ENCODE peak calls at places on chromosomes 11 and 22, in eight cellular contexts. One of them, this sample, is unnamed.

GRCh38 chr11:8332196-8332595 is 68.5 kb upstream of the LMO1 start:
- DNase-seq in kidney: peak
- DNase-seq in NCI-H524 treated with DMSO at 0.1 percent for 48 hours: no peak
- DNase-seq in AG08396: no peak
- DNase-seq in T-helper 17 cell: no peak
- DNase-seq in posterior vena cava: no peak
- DNase-seq in testis: no peak
- DNase-seq in activated CD8-positive, alpha-beta T cell treated with anti-CD3 and anti-CD28 coated beads, Interleukin-2, amount 10 ng/mL, durations not matched to agents 7 days and 5 days: no peak
- DNase-seq in this sample: no peak

GRCh38 chr11:66981976-66982578 is 7.0 kb downstream of the C11orf86 start:
- DNase-seq in kidney: peak
- DNase-seq in testis: peak
- DNase-seq in activated CD8-positive, alpha-beta T cell treated with anti-CD3 and anti-CD28 coated beads, Interleukin-2, amount 10 ng/mL, durations not matched to agents 7 days and 5 days: no peak
- DNase-seq in AG08396: peak
- DNase-seq in NCI-H524 treated with DMSO at 0.1 percent for 48 hours: peak
- DNase-seq in posterior vena cava: peak
- DNase-seq in T-helper 17 cell: no peak
- DNase-seq in this sample: no peak

GRCh38 chr11:121696947-121697346 is 244.2 kb upstream of the SORL1-AS1 start:
- DNase-seq in AG08396: no peak
- DNase-seq in kidney: no peak
- DNase-seq in NCI-H524 treated with DMSO at 0.1 percent for 48 hours: no peak
- DNase-seq in testis: no peak
- DNase-seq in posterior vena cava: no peak
- DNase-seq in T-helper 17 cell: no peak
- DNase-seq in activated CD8-positive, alpha-beta T cell treated with anti-CD3 and anti-CD28 coated beads, Interleukin-2, amount 10 ng/mL, durations not matched to agents 7 days and 5 days: no peak
- DNase-seq in this sample: no peak

GRCh38 chr11:65292866-65293265 is 21.8 kb upstream of the CDC42EP2 start:
- DNase-seq in T-helper 17 cell: no peak
- DNase-seq in posterior vena cava: no peak
- DNase-seq in NCI-H524 treated with DMSO at 0.1 percent for 48 hours: no peak
- DNase-seq in AG08396: no peak
- DNase-seq in activated CD8-positive, alpha-beta T cell treated with anti-CD3 and anti-CD28 coated beads, Interleukin-2, amount 10 ng/mL, durations not matched to agents 7 days and 5 days: no peak
- DNase-seq in testis: no peak
- DNase-seq in kidney: no peak
- DNase-seq in this sample: no peak

GRCh38 chr22:24952837-24953293 is 349 bp downstream of the KIAA1671 start:
- DNase-seq in NCI-H524 treated with DMSO at 0.1 percent for 48 hours: no peak
- DNase-seq in T-helper 17 cell: no peak
- DNase-seq in posterior vena cava: peak
- DNase-seq in testis: peak
- DNase-seq in AG08396: peak
- DNase-seq in kidney: peak
- DNase-seq in activated CD8-positive, alpha-beta T cell treated with anti-CD3 and anti-CD28 coated beads, Interleukin-2, amount 10 ng/mL, durations not matched to agents 7 days and 5 days: no peak
- DNase-seq in this sample: no peak

GRCh38 chr22:24390156-24390555 is 37.2 kb upstream of the ADORA2A start:
- DNase-seq in activated CD8-positive, alpha-beta T cell treated with anti-CD3 and anti-CD28 coated beads, Interleukin-2, amount 10 ng/mL, durations not matched to agents 7 days and 5 days: no peak
- DNase-seq in posterior vena cava: no peak
- DNase-seq in NCI-H524 treated with DMSO at 0.1 percent for 48 hours: no peak
- DNase-seq in kidney: no peak
- DNase-seq in testis: no peak
- DNase-seq in AG08396: no peak
- DNase-seq in T-helper 17 cell: no peak
- DNase-seq in this sample: no peak

GRCh38 chr11:75077316-75077715 is 19.4 kb downstream of the OR2AT4 start:
- DNase-seq in posterior vena cava: no peak
- DNase-seq in NCI-H524 treated with DMSO at 0.1 percent for 48 hours: no peak
- DNase-seq in AG08396: no peak
- DNase-seq in testis: no peak
- DNase-seq in T-helper 17 cell: no peak
- DNase-seq in activated CD8-positive, alpha-beta T cell treated with anti-CD3 and anti-CD28 coated beads, Interleukin-2, amount 10 ng/mL, durations not matched to agents 7 days and 5 days: no peak
- DNase-seq in kidney: no peak
- DNase-seq in this sample: no peak

GRCh38 chr22:22669093-22669492 is 24.7 kb downstream of the GGTLC2 start:
- DNase-seq in posterior vena cava: no peak
- DNase-seq in T-helper 17 cell: no peak
- DNase-seq in kidney: no peak
- DNase-seq in activated CD8-positive, alpha-beta T cell treated with anti-CD3 and anti-CD28 coated beads, Interleukin-2, amount 10 ng/mL, durations not matched to agents 7 days and 5 days: no peak
- DNase-seq in NCI-H524 treated with DMSO at 0.1 percent for 48 hours: no peak
- DNase-seq in testis: no peak
- DNase-seq in AG08396: no peak
- DNase-seq in this sample: no peak

GRCh38 chr11:131375936-131376335 is 5.5 kb downstream of the NTM start:
- DNase-seq in activated CD8-positive, alpha-beta T cell treated with anti-CD3 and anti-CD28 coated beads, Interleukin-2, amount 10 ng/mL, durations not matched to agents 7 days and 5 days: no peak
- DNase-seq in NCI-H524 treated with DMSO at 0.1 percent for 48 hours: no peak
- DNase-seq in kidney: no peak
- DNase-seq in testis: no peak
- DNase-seq in T-helper 17 cell: no peak
- DNase-seq in AG08396: no peak
- DNase-seq in posterior vena cava: no peak
- DNase-seq in this sample: no peak

GRCh38 chr22:30397656-30398635 is 1.1 kb downstream of the SEC14L2 start:
- DNase-seq in AG08396: no peak
- DNase-seq in T-helper 17 cell: no peak
- DNase-seq in testis: no peak
- DNase-seq in posterior vena cava: no peak
- DNase-seq in NCI-H524 treated with DMSO at 0.1 percent for 48 hours: no peak
- DNase-seq in kidney: peak
- DNase-seq in activated CD8-positive, alpha-beta T cell treated with anti-CD3 and anti-CD28 coated beads, Interleukin-2, amount 10 ng/mL, durations not matched to agents 7 days and 5 days: no peak
- DNase-seq in this sample: no peak

GRCh38 chr11:88414385-88414861 is 76.9 kb upstream of the CTSC start:
- DNase-seq in T-helper 17 cell: no peak
- DNase-seq in NCI-H524 treated with DMSO at 0.1 percent for 48 hours: no peak
- DNase-seq in activated CD8-positive, alpha-beta T cell treated with anti-CD3 and anti-CD28 coated beads, Interleukin-2, amount 10 ng/mL, durations not matched to agents 7 days and 5 days: peak
- DNase-seq in posterior vena cava: no peak
- DNase-seq in AG08396: peak
- DNase-seq in testis: peak
- DNase-seq in kidney: no peak
- DNase-seq in this sample: no peak

GRCh38 chr11:65150513-65151271 is 16.4 kb upstream of the SYVN1 start:
- DNase-seq in posterior vena cava: peak
- DNase-seq in AG08396: peak
- DNase-seq in NCI-H524 treated with DMSO at 0.1 percent for 48 hours: no peak
- DNase-seq in T-helper 17 cell: no peak
- DNase-seq in kidney: peak
- DNase-seq in testis: peak
- DNase-seq in activated CD8-positive, alpha-beta T cell treated with anti-CD3 and anti-CD28 coated beads, Interleukin-2, amount 10 ng/mL, durations not matched to agents 7 days and 5 days: no peak
- DNase-seq in this sample: no peak

GRCh38 chr11:105448703-105449079 is 161.2 kb upstream of the GRIA4 start:
- DNase-seq in posterior vena cava: no peak
- DNase-seq in T-helper 17 cell: no peak
- DNase-seq in kidney: no peak
- DNase-seq in testis: no peak
- DNase-seq in activated CD8-positive, alpha-beta T cell treated with anti-CD3 and anti-CD28 coated beads, Interleukin-2, amount 10 ng/mL, durations not matched to agents 7 days and 5 days: no peak
- DNase-seq in NCI-H524 treated with DMSO at 0.1 percent for 48 hours: no peak
- DNase-seq in AG08396: no peak
- DNase-seq in this sample: no peak

GRCh38 chr11:119832132-119832531 is 103.1 kb upstream of the NECTIN1 start:
- DNase-seq in NCI-H524 treated with DMSO at 0.1 percent for 48 hours: no peak
- DNase-seq in testis: no peak
- DNase-seq in T-helper 17 cell: no peak
- DNase-seq in posterior vena cava: peak
- DNase-seq in activated CD8-positive, alpha-beta T cell treated with anti-CD3 and anti-CD28 coated beads, Interleukin-2, amount 10 ng/mL, durations not matched to agents 7 days and 5 days: no peak
- DNase-seq in kidney: no peak
- DNase-seq in AG08396: no peak
- DNase-seq in this sample: no peak

GRCh38 chr22:22682807-22683667 is 38.6 kb downstream of the GGTLC2 start:
- DNase-seq in kidney: no peak
- DNase-seq in posterior vena cava: no peak
- DNase-seq in NCI-H524 treated with DMSO at 0.1 percent for 48 hours: no peak
- DNase-seq in T-helper 17 cell: no peak
- DNase-seq in testis: no peak
- DNase-seq in AG08396: no peak
- DNase-seq in activated CD8-positive, alpha-beta T cell treated with anti-CD3 and anti-CD28 coated beads, Interleukin-2, amount 10 ng/mL, durations not matched to agents 7 days and 5 days: no peak
- DNase-seq in this sample: no peak

GRCh38 chr11:68852628-68853027 is 10.9 kb upstream of the CPT1A start:
- DNase-seq in testis: no peak
- DNase-seq in posterior vena cava: peak
- DNase-seq in activated CD8-positive, alpha-beta T cell treated with anti-CD3 and anti-CD28 coated beads, Interleukin-2, amount 10 ng/mL, durations not matched to agents 7 days and 5 days: no peak
- DNase-seq in T-helper 17 cell: no peak
- DNase-seq in AG08396: no peak
- DNase-seq in NCI-H524 treated with DMSO at 0.1 percent for 48 hours: no peak
- DNase-seq in kidney: peak
- DNase-seq in this sample: no peak

GRCh38 chr11:6006846-6007245 is at the start of gene OR56A4:
- DNase-seq in T-helper 17 cell: no peak
- DNase-seq in kidney: no peak
- DNase-seq in posterior vena cava: no peak
- DNase-seq in activated CD8-positive, alpha-beta T cell treated with anti-CD3 and anti-CD28 coated beads, Interleukin-2, amount 10 ng/mL, durations not matched to agents 7 days and 5 days: no peak
- DNase-seq in AG08396: no peak
- DNase-seq in testis: no peak
- DNase-seq in NCI-H524 treated with DMSO at 0.1 percent for 48 hours: no peak
- DNase-seq in this sample: no peak

GRCh38 chr11:57256119-57256518 is 19.1 kb upstream of the APLNR start:
- DNase-seq in NCI-H524 treated with DMSO at 0.1 percent for 48 hours: no peak
- DNase-seq in kidney: no peak
- DNase-seq in AG08396: no peak
- DNase-seq in activated CD8-positive, alpha-beta T cell treated with anti-CD3 and anti-CD28 coated beads, Interleukin-2, amount 10 ng/mL, durations not matched to agents 7 days and 5 days: no peak
- DNase-seq in posterior vena cava: no peak
- DNase-seq in testis: no peak
- DNase-seq in T-helper 17 cell: no peak
- DNase-seq in this sample: no peak

GRCh38 chr11:78800089-78800690 is 225.5 kb upstream of the NARS2 start:
- DNase-seq in AG08396: no peak
- DNase-seq in T-helper 17 cell: no peak
- DNase-seq in kidney: no peak
- DNase-seq in testis: no peak
- DNase-seq in activated CD8-positive, alpha-beta T cell treated with anti-CD3 and anti-CD28 coated beads, Interleukin-2, amount 10 ng/mL, durations not matched to agents 7 days and 5 days: no peak
- DNase-seq in posterior vena cava: no peak
- DNase-seq in NCI-H524 treated with DMSO at 0.1 percent for 48 hours: no peak
- DNase-seq in this sample: no peak

GRCh38 chr11:119178166-119178680 is 7.1 kb upstream of the NHERF4 start:
- DNase-seq in T-helper 17 cell: no peak
- DNase-seq in activated CD8-positive, alpha-beta T cell treated with anti-CD3 and anti-CD28 coated beads, Interleukin-2, amount 10 ng/mL, durations not matched to agents 7 days and 5 days: no peak
- DNase-seq in NCI-H524 treated with DMSO at 0.1 percent for 48 hours: no peak
- DNase-seq in testis: no peak
- DNase-seq in posterior vena cava: no peak
- DNase-seq in kidney: no peak
- DNase-seq in AG08396: no peak
- DNase-seq in this sample: no peak

GRCh38 chr22:39114157-39114511 is 17.1 kb downstream of the APOBEC3H start:
- DNase-seq in T-helper 17 cell: no peak
- DNase-seq in kidney: no peak
- DNase-seq in AG08396: no peak
- DNase-seq in posterior vena cava: no peak
- DNase-seq in activated CD8-positive, alpha-beta T cell treated with anti-CD3 and anti-CD28 coated beads, Interleukin-2, amount 10 ng/mL, durations not matched to agents 7 days and 5 days: no peak
- DNase-seq in NCI-H524 treated with DMSO at 0.1 percent for 48 hours: peak
- DNase-seq in testis: no peak
- DNase-seq in this sample: no peak